ENCODE peak calls at places on chromosomes 7 and 10, in nine cellular contexts. M is LNCaP clone FGC; U is ELR; N is omental fat pad; P is Right ventricle myocardium superior; J is AG10803; I is activated CD8-positive, alpha-beta memory T cell treated with anti-CD3 and anti-CD28 coated beads for 48 hours; G is stimulated activated CD4-positive, alpha-beta T cell treated with anti-CD3 and anti-CD28 coated beads, Interleukin-12 subunit alpha, Interleukin-12 subunit beta, amount 100 ng/mL, for 4 hours; V is heart left ventricle. L is an unnamed sample.

GRCh38 chr10:124619195-124619594 is 125.0 kb downstream of the FAM53B start:
- DNase-seq in M (no peak), U (no peak), N (no peak), P (no peak), J (no peak), I (no peak), G (no peak), V (no peak), L (no peak)

GRCh38 chr7:128812514-128813168 is 17.6 kb upstream of the FLNC start:
- DNase-seq in M (no peak), U (no peak), N (no peak), P (peak; percentile 78), J (no peak), I (no peak), G (no peak), V (peak; percentile 70), L (no peak)

GRCh38 chr7:70035509-70035908 is 437.2 kb downstream of the AUTS2 start:
- DNase-seq in M (no peak), U (no peak), N (no peak), P (no peak), J (no peak), I (no peak), G (no peak), V (no peak), L (no peak)

GRCh38 chr7:81333536-81333935 is 414.7 kb upstream of the SEMA3C start:
- DNase-seq in M (no peak), U (no peak), N (no peak), P (no peak), J (no peak), I (no peak), G (no peak), V (no peak), L (no peak)

GRCh38 chr10:3926675-3927525 is 141.9 kb upstream of the KLF6 start:
- DNase-seq in M (no peak), U (no peak), N (no peak), P (no peak), J (peak; percentile 60), I (no peak), G (no peak), V (no peak), L (no peak)

GRCh38 chr10:132389631-132390454 is 7.2 kb upstream of the PWWP2B start:
- DNase-seq in M (no peak), U (no peak), N (no peak), P (peak; percentile 35), J (peak; percentile 63), I (no peak), G (no peak), V (no peak), L (no peak)

GRCh38 chr7:157863906-157864810 is 527.4 kb downstream of the DNAJB6 start:
- DNase-seq in M (no peak), U (no peak), N (no peak), P (no peak), J (no peak), I (no peak), G (no peak), V (no peak), L (no peak)

GRCh38 chr7:130281227-130281626 is 11.7 kb upstream of the CPA4 start:
- DNase-seq in M (no peak), U (peak; percentile 6), N (no peak), P (no peak), J (peak; percentile 78), I (no peak), G (no peak), V (no peak), L (no peak)

GRCh38 chr7:45163692-45164052 is 6.1 kb downstream of the RAMP3 start:
- DNase-seq in M (no peak), U (no peak), N (no peak), P (peak; percentile 24), J (no peak), I (no peak), G (no peak), V (peak; percentile 8), L (no peak)

GRCh38 chr10:75773139-75773801 is 341.8 kb downstream of the LRMDA start:
- DNase-seq in M (no peak), U (peak; percentile 26), N (no peak), P (no peak), J (peak; percentile 4), I (no peak), G (no peak), V (no peak), L (no peak)

GRCh38 chr10:30171601-30172000 is 112.2 kb upstream of the JCAD start:
- DNase-seq in M (no peak), U (no peak), N (no peak), P (no peak), J (no peak), I (no peak), G (no peak), V (no peak), L (no peak)

GRCh38 chr10:12981570-12981969 is 19.9 kb downstream of the CCDC3 start:
- DNase-seq in M (no peak), U (peak; percentile 60), N (no peak), P (no peak), J (no peak), I (no peak), G (no peak), V (no peak), L (no peak)

GRCh38 chr10:22148956-22149355 is 68.9 kb downstream of the EBLN1 start:
- DNase-seq in M (no peak), U (peak; percentile 3), N (no peak), P (no peak), J (no peak), I (no peak), G (no peak), V (no peak), L (no peak)

GRCh38 chr7:106895246-106895864 is 30.3 kb downstream of the PIK3CG start:
- DNase-seq in M (no peak), U (no peak), N (no peak), P (no peak), J (no peak), I (peak; percentile 22), G (no peak), V (no peak), L (no peak)

GRCh38 chr7:50621932-50622587 is 56.9 kb upstream of the DDC start:
- DNase-seq in M (no peak), U (no peak), N (no peak), P (peak; percentile 68), J (no peak), I (no peak), G (no peak), V (peak; percentile 78), L (no peak)

GRCh38 chr7:19001854-19002253 is 115.6 kb downstream of the TWIST1 start:
- DNase-seq in M (no peak), U (no peak), N (no peak), P (no peak), J (no peak), I (no peak), G (no peak), V (no peak), L (no peak)

GRCh38 chr10:77398986-77399755 is 238.4 kb downstream of the KCNMA1 start:
- DNase-seq in M (no peak), U (no peak), N (no peak), P (no peak), J (no peak), I (no peak), G (no peak), V (no peak), L (no peak)

GRCh38 chr7:99001482-99002145 is 123.3 kb downstream of the TRRAP start:
- DNase-seq in M (no peak), U (no peak), N (no peak), P (no peak), J (no peak), I (no peak), G (no peak), V (no peak), L (no peak)

GRCh38 chr10:71704816-71705215 is 14.8 kb downstream of the C10orf105 start:
- DNase-seq in M (no peak), U (no peak), N (no peak), P (no peak), J (no peak), I (no peak), G (no peak), V (no peak), L (no peak)

GRCh38 chr10:36118289-36118688 is 476.2 kb upstream of the FZD8 start:
- DNase-seq in M (no peak), U (no peak), N (no peak), P (no peak), J (no peak), I (no peak), G (no peak), V (no peak), L (no peak)

GRCh38 chr10:34628174-34628802 is 186.8 kb downstream of the PARD3 start:
- DNase-seq in M (no peak), U (no peak), N (no peak), P (peak; percentile 83), J (no peak), I (no peak), G (no peak), V (peak; percentile 89), L (no peak)

GRCh38 chr7:130990178-130990832 is 256.3 kb upstream of the KLF14 start:
- DNase-seq in M (peak; percentile 39), U (no peak), N (no peak), P (no peak), J (no peak), I (no peak), G (no peak), V (no peak), L (no peak)

GRCh38 chr7:121510858-121511482 is 114.9 kb upstream of the FAM3C start:
- DNase-seq in M (no peak), U (no peak), N (no peak), P (no peak), J (no peak), I (no peak), G (no peak), V (no peak), L (no peak)

GRCh38 chr10:100303724-100304319 is 17.3 kb upstream of the BLOC1S2 start:
- DNase-seq in M (no peak), U (peak; percentile 60), N (no peak), P (no peak), J (peak; percentile 21), I (no peak), G (no peak), V (no peak), L (no peak)

GRCh38 chr7:95642173-95642572 is 45.9 kb upstream of the PDK4 start:
- DNase-seq in M (no peak), U (no peak), N (no peak), P (no peak), J (no peak), I (no peak), G (no peak), V (no peak), L (no peak)

GRCh38 chr7:117143066-117143465 is 179.8 kb downstream of the WNT2 start:
- DNase-seq in M (no peak), U (no peak), N (no peak), P (no peak), J (no peak), I (no peak), G (no peak), V (no peak), L (no peak)

GRCh38 chr7:100895956-100896742 is 461 bp upstream of the ACHE start:
- DNase-seq in M (no peak), U (no peak), N (no peak), P (no peak), J (no peak), I (no peak), G (no peak), V (peak; percentile 61), L (no peak)

GRCh38 chr7:113730309-113730955 is 188.4 kb downstream of the PPP1R3A start:
- DNase-seq in M (no peak), U (peak; percentile 90), N (no peak), P (no peak), J (peak; percentile 11), I (no peak), G (no peak), V (no peak), L (no peak)

GRCh38 chr10:88999629-89000028 is 9.0 kb downstream of the FAS start:
- DNase-seq in M (no peak), U (no peak), N (no peak), P (no peak), J (peak; percentile 88), I (no peak), G (no peak), V (no peak), L (no peak)

GRCh38 chr7:31121641-31122040 is 69.5 kb downstream of the ADCYAP1R1 start:
- DNase-seq in M (no peak), U (no peak), N (no peak), P (no peak), J (no peak), I (no peak), G (no peak), V (no peak), L (no peak)

GRCh38 chr10:77865585-77866324 is 60.8 kb downstream of the DLG5 start:
- DNase-seq in M (no peak), U (no peak), N (no peak), P (no peak), J (no peak), I (no peak), G (no peak), V (no peak), L (no peak)

L was measured in GOT3.